ENCODE peak calls at places on chromosomes 2 and 18, in eight cellular contexts. Y, J, D, N, W, B, Z and Q are unnamed samples.

GRCh38 chr2:119476301-119477117 is 44.9 kb downstream of the TMEM37 start:
- DNase-seq in J (no peak), D (peak), Z (peak), Y (peak), W (no peak), N (peak), B (peak), Q (peak)

GRCh38 chr2:174590928-174591648 is 6.5 kb downstream of the WIPF1 start:
- DNase-seq in Z (no peak), B (no peak), Y (no peak), W (no peak), J (no peak), D (peak), N (peak), Q (no peak)

GRCh38 chr2:192888090-192888489 is 693.4 kb upstream of the TMEFF2 start:
- DNase-seq in W (no peak), B (no peak), Z (no peak), D (no peak), N (no peak), J (no peak), Y (no peak), Q (no peak)

GRCh38 chr2:144323946-144324345 is 196.0 kb downstream of the ZEB2 start:
- DNase-seq in W (no peak), J (no peak), D (peak), B (no peak), Z (no peak), N (no peak), Y (no peak), Q (no peak)

GRCh38 chr2:17892726-17893534 is 14.5 kb downstream of the KCNS3 start:
- DNase-seq in Z (no peak), W (no peak), J (no peak), Y (no peak), D (peak), N (no peak), B (no peak), Q (no peak)

GRCh38 chr18:21979171-21979560 is 190.2 kb upstream of the GATA6 start:
- DNase-seq in B (no peak), Y (no peak), Z (no peak), W (no peak), N (no peak), D (no peak), J (no peak), Q (no peak)

GRCh38 chr2:23250371-23250770 is 134.6 kb upstream of the KLHL29 start:
- DNase-seq in N (no peak), W (no peak), J (no peak), B (no peak), Z (no peak), Y (no peak), D (no peak), Q (no peak)

GRCh38 chr2:240913810-240914644 is 7.9 kb downstream of the CROCC2 start:
- DNase-seq in B (peak), D (peak), J (peak), N (peak), Z (no peak), W (no peak), Y (peak), Q (peak)

GRCh38 chr2:237283136-237283928 is 130.6 kb downstream of the COL6A3 start:
- DNase-seq in Z (no peak), J (no peak), B (no peak), W (no peak), N (peak), D (peak), Y (no peak), Q (no peak)

GRCh38 chr2:205474746-205475145 is 207.6 kb upstream of the NRP2 start:
- DNase-seq in J (no peak), N (no peak), D (peak), Y (no peak), W (peak), B (peak), Z (no peak), Q (no peak)

GRCh38 chr18:76493213-76494107 is 1.6 kb downstream of the ZNF516 start:
- DNase-seq in W (no peak), J (no peak), B (peak), Z (no peak), N (no peak), Y (no peak), D (no peak), Q (no peak)

GRCh38 chr2:85892216-85892944 is 3.6 kb upstream of the ST3GAL5 start:
- DNase-seq in W (no peak), N (no peak), B (no peak), Y (no peak), J (no peak), D (no peak), Z (no peak), Q (no peak)
- TF ChIP-seq CTCF in W (no peak), N (no peak), B (no peak), Y (no peak), J (no peak), D (no peak), Z (no peak), Q (no peak)

GRCh38 chr2:156320491-156320896 is 12.0 kb downstream of the NR4A2 start:
- DNase-seq in Y (peak), W (no peak), D (no peak), N (peak), J (peak), Z (no peak), B (peak), Q (peak)
- TF ChIP-seq CTCF in Y (no peak), W (no peak), D (no peak), N (no peak), J (peak), Z (no peak), B (no peak), Q (no peak)

DNA sequence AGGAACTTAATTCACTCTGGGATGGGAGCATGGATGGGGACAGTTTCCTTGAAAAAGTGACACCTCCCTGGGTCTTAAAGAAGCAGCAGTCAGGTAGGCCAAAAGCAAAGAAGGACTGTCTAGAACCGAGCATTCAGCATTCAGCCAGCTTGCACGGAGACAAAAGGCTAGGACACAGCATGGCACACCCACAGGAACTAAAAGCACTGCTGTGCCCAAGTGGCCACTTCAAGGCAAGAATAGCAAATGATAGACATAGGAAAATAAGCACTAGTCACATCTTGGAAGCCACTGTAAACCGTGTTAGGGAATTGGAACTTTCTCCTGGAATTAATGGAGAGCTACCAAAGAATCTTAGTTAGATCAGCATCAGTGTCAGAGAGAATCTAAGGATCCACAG is 47.0 kb downstream of the LRP2 start:
- DNase-seq in N (no peak), Z (no peak), W (no peak), J (no peak), B (no peak), D (no peak), Y (no peak), Q (no peak)
- TF ChIP-seq CTCF in N (no peak), Z (no peak), W (no peak), J (no peak), B (no peak), D (no peak), Y (no peak), Q (no peak)

GRCh38 chr2:207311316-207312005 is 145.7 kb upstream of the KLF7 start:
- DNase-seq in Y (peak), W (peak), J (peak), D (peak), N (peak), B (peak), Z (peak), Q (no peak)
- TF ChIP-seq CTCF in Y (no peak), W (peak), J (peak), D (peak), N (peak), B (peak), Z (no peak), Q (no peak)